ENCODE peak calls at places on chromosome 20, in nine cellular contexts. L, B, M, P, D, A, H, S and O are unnamed samples.

GRCh38 chr20:16472045-16472872 is 101.0 kb downstream of the KIF16B start:
- DNase-seq in H (no peak), B (peak), P (no peak), L (no peak), M (no peak), S (no peak), D (no peak), A (no peak), O (no peak)

GRCh38 chr20:61627791-61628415 is 375.8 kb downstream of the CDH4 start:
- DNase-seq in B (no peak), L (no peak), P (no peak), M (no peak), A (no peak), H (no peak), D (no peak), S (no peak), O (no peak)

GRCh38 chr20:18992418-18992817 is 178.8 kb downstream of the SCP2D1 start:
- DNase-seq in B (no peak), M (no peak), S (peak), P (no peak), L (no peak), D (no peak), A (no peak), H (no peak), O (peak)

GRCh38 chr20:20406306-20406705 is 38.4 kb downstream of the INSM1 start:
- DNase-seq in B (no peak), A (no peak), S (no peak), D (no peak), M (no peak), P (no peak), L (no peak), H (no peak), O (no peak)

GRCh38 chr20:53978497-53978896 is 91.9 kb downstream of the BCAS1 start:
- DNase-seq in B (no peak), M (no peak), A (no peak), D (no peak), S (no peak), H (no peak), P (no peak), L (no peak), O (no peak)

GRCh38 chr20:16537025-16537665 is 36.1 kb downstream of the KIF16B start:
- DNase-seq in H (no peak), L (no peak), P (no peak), M (no peak), A (no peak), D (no peak), S (no peak), B (no peak), O (no peak)

GRCh38 chr20:11529046-11529445 is 388.6 kb upstream of the BTBD3 start:
- DNase-seq in P (no peak), S (no peak), M (no peak), H (no peak), D (no peak), B (no peak), L (no peak), A (no peak), O (no peak)

GRCh38 chr20:63498950-63499332 is at the start of gene EEF1A2:
- DNase-seq in M (peak), A (no peak), H (no peak), L (peak), D (no peak), P (no peak), B (no peak), S (peak), O (no peak)

GRCh38 chr20:4130404-4131189 is 115.2 kb upstream of the RNF24 start:
- DNase-seq in D (peak), S (no peak), B (peak), H (no peak), P (no peak), M (no peak), A (no peak), L (no peak), O (no peak)

GRCh38 chr20:9555781-9556180 is 41.4 kb downstream of the LAMP5 start:
- DNase-seq in H (no peak), S (no peak), M (no peak), P (no peak), B (peak), A (no peak), L (no peak), D (no peak), O (no peak)

GRCh38 chr20:50725722-50726000 is 5.7 kb upstream of the PARD6B start:
- DNase-seq in A (no peak), L (no peak), D (no peak), S (peak), M (no peak), P (no peak), B (no peak), H (peak), O (no peak)

GRCh38 chr20:50731930-50732690 is 730 bp downstream of the PARD6B start:
- DNase-seq in H (no peak), S (peak), L (no peak), B (no peak), P (peak), A (no peak), D (no peak), M (no peak), O (no peak)

GRCh38 chr20:2289475-2289874 is 6.3 kb upstream of the TGM3 start:
- DNase-seq in P (no peak), S (peak), A (no peak), B (no peak), M (no peak), L (no peak), D (no peak), H (peak), O (no peak)

GRCh38 chr20:50728981-50729874 is 2.2 kb upstream of the PARD6B start:
- DNase-seq in A (no peak), L (no peak), D (no peak), B (no peak), H (peak), S (peak), M (no peak), P (peak), O (no peak)

GRCh38 chr20:58719258-58719657 is 26.7 kb downstream of the NPEPL1 start:
- DNase-seq in P (peak), A (no peak), S (peak), H (no peak), D (no peak), B (no peak), L (peak), M (peak), O (peak)

GRCh38 chr20:52824494-52825216 is 147.5 kb upstream of the TSHZ2 start:
- DNase-seq in S (no peak), B (no peak), D (no peak), L (no peak), H (no peak), A (no peak), P (no peak), M (no peak), O (no peak)

DNA sequence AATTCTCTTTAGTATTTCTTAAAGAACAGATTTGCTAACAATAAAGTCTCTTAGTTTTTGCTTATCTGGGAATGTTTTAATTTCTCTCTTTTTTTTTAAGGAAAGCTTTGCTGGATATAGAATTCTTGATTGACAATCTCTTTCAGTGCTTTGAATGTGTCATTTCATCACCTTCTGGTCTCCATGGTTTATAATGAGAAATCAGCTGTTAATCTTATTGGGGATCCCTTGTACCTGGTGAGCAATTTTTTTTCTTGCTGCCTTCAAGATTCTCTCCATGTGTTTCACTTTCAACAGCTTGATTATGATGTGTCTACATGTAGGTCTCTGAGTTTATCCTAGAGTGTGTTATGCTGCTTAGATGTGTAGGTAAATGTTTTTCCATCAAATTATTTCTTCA is 16.4 kb upstream of the PSMF1 start:
- DNase-seq in S (no peak), H (no peak), B (no peak), L (no peak), D (no peak), A (no peak), M (no peak), P (no peak), O (no peak)
- H3K27ac ChIP-seq in S (no peak), H (no peak), B (no peak), L (no peak), D (no peak), A (no peak), M (no peak), P (no peak), O (no peak)

GRCh38 chr20:47392721-47393073 is 36.2 kb upstream of the ZMYND8 start:
- DNase-seq in B (peak), S (no peak), H (no peak), L (no peak), A (no peak), D (no peak), M (no peak), P (no peak), O (no peak)
- H3K4me3 ChIP-seq in B (no peak), S (no peak), H (no peak), L (no peak), A (no peak), D (no peak), M (no peak), P (no peak), O (no peak)

GRCh38 chr20:45945678-45946148 is 11.2 kb downstream of the PCIF1 start:
- DNase-seq in H (no peak), S (peak), B (peak), L (peak), D (no peak), M (no peak), P (no peak), A (no peak), O (no peak)
- H3K27ac ChIP-seq in H (no peak), S (peak), B (no peak), L (peak), D (no peak), M (peak), P (no peak), A (no peak), O (no peak)

GRCh38 chr20:36542516-36543186 is 1.3 kb downstream of the MYL9 start:
- DNase-seq in A (no peak), H (no peak), B (no peak), P (no peak), D (no peak), L (no peak), S (no peak), M (no peak), O (no peak)
- H3K4me3 ChIP-seq in A (peak), H (peak), B (peak), P (peak), D (no peak), L (peak), S (peak), M (peak), O (peak)

GRCh38 chr20:38953630-38954340 is 8.4 kb upstream of the DHX35 start:
- DNase-seq in P (no peak), M (no peak), H (no peak), B (no peak), L (no peak), A (no peak), D (no peak), S (no peak), O (no peak)
- H3K27ac ChIP-seq in P (no peak), M (peak), H (no peak), B (no peak), L (no peak), A (no peak), D (no peak), S (no peak), O (no peak)

GRCh38 chr20:38730167-38730988 is 6.1 kb downstream of the SLC32A1 start:
- DNase-seq in M (no peak), H (no peak), P (no peak), S (no peak), A (no peak), L (no peak), D (no peak), B (no peak), O (no peak)
- H3K4me3 ChIP-seq in M (no peak), H (no peak), P (peak), S (no peak), A (no peak), L (no peak), D (no peak), B (no peak), O (peak)